ENCODE peak calls at places on chromosomes 12 and 14, in ten cellular contexts. B is left lung, N is psoas muscle, Y is HFF-Myc, Q is kidney, F is nephron progenitor cell, P is Calu3, R is heart right ventricle, O is AG09309, A is GM13976. H is an unnamed sample.

GRCh38 chr12:77767335-77767734 is 63.4 kb upstream of the NAV3 start:
- DNase-seq in B (no peak), N (no peak), Y (no peak), Q (peak; percentile 43), F (no peak), P (no peak), R (no peak), O (no peak), A (no peak), H (no peak)

GRCh38 chr12:38961683-38962082 is 56.3 kb upstream of the CPNE8 start:
- DNase-seq in B (no peak), N (no peak), Y (no peak), Q (no peak), F (no peak), P (no peak), R (no peak), O (no peak), A (no peak), H (no peak)

GRCh38 chr12:54561164-54561563 is 11.8 kb downstream of the PDE1B start:
- DNase-seq in B (peak; percentile 65), N (no peak), Y (no peak), Q (no peak), F (no peak), P (no peak), R (peak; percentile 66), O (no peak), A (no peak), H (no peak)

GRCh38 chr14:38412654-38413053 is 156.8 kb upstream of the CLEC14A start:
- DNase-seq in B (no peak), N (peak; percentile 50), Y (no peak), Q (no peak), F (no peak), P (no peak), R (peak; percentile 9), O (no peak), A (no peak), H (no peak)

GRCh38 chr12:106369624-106370346 is 12.2 kb downstream of the POLR3B start:
- DNase-seq in B (no peak), N (no peak), Y (no peak), Q (no peak), F (no peak), P (peak; percentile 45), R (no peak), O (peak; percentile 67), A (no peak), H (no peak)

GRCh38 chr12:26150737-26151450 is 26.1 kb upstream of the BHLHE41 start:
- DNase-seq in B (no peak), N (no peak), Y (no peak), Q (no peak), F (no peak), P (no peak), R (peak; percentile 47), O (peak; percentile 46), A (no peak), H (no peak)

GRCh38 chr12:110546339-110546738 is 36.8 kb downstream of the PPTC7 start:
- DNase-seq in B (no peak), N (no peak), Y (peak; percentile 95), Q (no peak), F (no peak), P (no peak), R (no peak), O (peak; percentile 88), A (no peak), H (no peak)

GRCh38 chr12:4943067-4943937 is 33.6 kb downstream of the KCNA1 start:
- DNase-seq in B (no peak), N (no peak), Y (no peak), Q (no peak), F (no peak), P (no peak), R (no peak), O (no peak), A (peak; percentile 64), H (no peak)

DNA sequence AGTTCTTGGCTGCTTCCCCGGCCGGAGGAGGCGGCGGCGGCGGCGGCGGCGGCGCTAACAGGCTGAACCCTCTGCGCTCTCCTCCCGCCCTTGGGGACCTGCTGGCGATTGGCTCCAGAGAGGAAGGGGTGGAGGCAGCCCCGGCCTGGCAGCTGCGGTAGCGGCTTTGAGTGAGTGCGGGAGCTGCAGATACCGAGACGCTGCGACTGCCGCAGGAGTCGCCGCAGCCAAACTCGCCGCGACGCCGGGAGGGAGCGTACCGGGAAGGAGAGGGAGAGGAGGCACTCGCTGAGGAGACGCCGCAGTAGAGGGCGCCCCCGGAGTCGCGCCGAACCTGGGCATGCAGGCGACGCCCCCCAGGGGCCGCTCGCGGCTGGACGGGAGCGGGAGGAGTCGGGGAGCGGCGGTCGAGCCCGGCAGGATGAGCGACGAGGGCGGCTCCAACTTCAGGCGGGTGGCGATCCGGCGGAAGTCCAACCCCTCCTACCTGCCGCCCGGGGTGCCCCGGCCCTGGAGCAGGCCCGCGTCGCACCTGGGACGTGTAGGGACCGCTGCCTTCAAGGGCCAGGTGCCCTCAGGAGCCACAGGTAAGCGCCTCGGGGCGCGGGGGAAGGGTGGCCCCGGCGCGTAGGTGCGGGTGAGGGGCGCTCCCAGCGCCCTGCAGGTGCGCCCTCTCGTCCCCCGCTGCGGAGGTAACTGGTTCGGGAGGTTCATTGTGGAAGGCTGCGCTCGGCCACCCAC is at the start of gene FGD4:
- DNase-seq in B (peak; percentile 90), N (peak; percentile 94), Y (no peak), Q (peak; percentile 95), F (peak; percentile 87), P (peak; percentile 89), R (peak; percentile 84), O (no peak), A (peak; percentile 86), H (peak; percentile 63)
- TF ChIP-seq CTCF in B (peak; percentile 14), N (peak; percentile 35), Y (peak; percentile 41), Q (no peak), F (peak; percentile 41), P (peak; percentile 38), R (peak; percentile 40), O (peak; percentile 32), A (peak; percentile 31), H (no peak)

GRCh38 chr12:6614513-6615177 is 7.5 kb upstream of the CHD4 start:
- DNase-seq in B (no peak), N (no peak), Y (no peak), Q (no peak), F (no peak), P (no peak), R (no peak), O (no peak), A (no peak), H (no peak)

GRCh38 chr12:6618483-6618882 is 11.3 kb upstream of the CHD4 start:
- DNase-seq in B (no peak), N (no peak), Y (no peak), Q (no peak), F (no peak), P (no peak), R (no peak), O (no peak), A (no peak), H (no peak)

GRCh38 chr12:6620885-6621274 is 13.7 kb upstream of the CHD4 start:
- DNase-seq in B (no peak), N (peak; percentile 34), Y (no peak), Q (no peak), F (no peak), P (no peak), R (no peak), O (no peak), A (no peak), H (no peak)

GRCh38 chr12:6615802-6616201 is 8.6 kb upstream of the CHD4 start:
- DNase-seq in B (no peak), N (no peak), Y (no peak), Q (no peak), F (no peak), P (no peak), R (no peak), O (no peak), A (no peak), H (no peak)

DNA sequence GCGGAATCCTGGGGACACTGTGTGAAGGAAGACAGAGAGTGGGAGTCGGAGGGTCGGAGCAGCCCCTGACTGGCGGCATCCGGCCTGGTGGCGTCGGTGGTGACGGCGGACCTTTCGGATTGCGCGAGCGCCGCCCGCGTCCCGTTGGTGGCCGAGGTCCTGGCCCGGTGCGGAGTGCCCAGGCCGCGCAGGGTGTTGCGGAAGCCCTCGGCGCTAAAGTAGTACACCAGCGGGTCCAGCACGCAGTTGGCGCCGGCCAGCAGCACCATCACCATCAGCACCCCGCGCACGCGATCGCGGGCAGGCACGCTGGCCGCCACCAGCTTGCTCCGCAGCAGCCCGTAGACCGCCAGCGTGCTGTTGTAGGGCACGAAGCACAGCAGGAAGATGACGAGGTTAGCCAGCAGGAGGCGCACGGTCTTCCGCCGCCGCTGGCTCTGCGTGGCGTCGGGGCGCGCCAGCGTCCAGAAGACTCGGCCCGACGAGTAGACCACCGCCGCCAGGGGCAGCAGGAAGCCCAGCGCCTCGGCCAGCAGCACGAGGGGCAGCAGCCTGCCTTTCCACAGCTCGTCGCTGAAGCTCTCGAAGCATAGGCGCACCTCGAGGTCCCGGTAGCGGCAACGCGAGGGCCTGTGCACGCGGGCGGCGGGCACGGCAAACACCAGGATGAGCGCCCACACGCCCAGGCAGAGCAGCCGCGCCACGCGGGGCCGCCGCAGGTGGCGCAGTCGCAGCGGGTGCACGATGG is 13.1 kb upstream of the CHD4 start:
- DNase-seq in B (peak; percentile 56), N (peak; percentile 64), Y (no peak), Q (peak; percentile 75), F (peak; percentile 75), P (no peak), R (no peak), O (no peak), A (no peak), H (peak; percentile 53)
- TF ChIP-seq CTCF in B (peak; percentile 82), N (peak; percentile 38), Y (peak; percentile 45), Q (peak; percentile 55), F (peak; percentile 59), P (no peak), R (peak; percentile 55), O (peak; percentile 43), A (no peak), H (no peak)

GRCh38 chr12:75715323-75715644 is 203.9 kb upstream of the KRR1 start:
- DNase-seq in B (no peak), N (no peak), Y (no peak), Q (no peak), F (no peak), P (no peak), R (no peak), O (no peak), A (no peak), H (no peak)

GRCh38 chr12:75712223-75712622 is 200.8 kb upstream of the KRR1 start:
- DNase-seq in B (no peak), N (no peak), Y (no peak), Q (no peak), F (no peak), P (peak; percentile 51), R (no peak), O (no peak), A (no peak), H (no peak)

GRCh38 chr12:75715682-75716081 is 204.3 kb upstream of the KRR1 start:
- DNase-seq in B (no peak), N (no peak), Y (no peak), Q (no peak), F (no peak), P (no peak), R (no peak), O (no peak), A (no peak), H (no peak)

GRCh38 chr12:75713434-75713833 is 202.0 kb upstream of the KRR1 start:
- DNase-seq in B (no peak), N (no peak), Y (no peak), Q (no peak), F (no peak), P (no peak), R (no peak), O (no peak), A (no peak), H (no peak)

GRCh38 chr12:75714462-75715322 is 203.3 kb upstream of the KRR1 start:
- DNase-seq in B (no peak), N (no peak), Y (no peak), Q (no peak), F (no peak), P (no peak), R (no peak), O (no peak), A (no peak), H (no peak)
- TF ChIP-seq CTCF in B (no peak), N (no peak), Y (no peak), Q (no peak), F (no peak), P (no peak), R (no peak), O (no peak), A (no peak), H (no peak)

GRCh38 chr12:79685068-79685467 is 5.7 kb downstream of the PAWR start:
- DNase-seq in B (no peak), N (no peak), Y (no peak), Q (no peak), F (no peak), P (no peak), R (no peak), O (no peak), A (no peak), H (no peak)
- TF ChIP-seq CTCF in B (no peak), N (no peak), Y (no peak), Q (no peak), F (no peak), P (no peak), R (no peak), O (no peak), A (no peak), H (no peak)

H was measured in activated B cell treated with CpG ODN at 0.5 μM for 24 hours.